ENCODE peak calls at places on chromosome 13, in nine cellular contexts. Y is NCI-H1436; H is lower lobe of right lung; N is cerebellar cortex; L is GM23338; I is HS-27A; V is transverse colon; G is HT1080; P is stimulated activated naive CD8-positive, alpha-beta T cell treated with anti-CD3 and anti-CD28 coated beads, Interleukin-15, Interleukin-2, amounts not matched to agents 100 U/mL and 50 U/mL, for 24 hours. Z is an unnamed sample.
A peak's percentile ranks its signal among the peaks of the same experiment; 100 is the strongest.

GRCh38 chr13:74794147-74794546 is 659.9 kb upstream of the KLF12 start:
- DNase-seq in P (no peak), Y (no peak), H (no peak), N (no peak), G (peak; percentile 57), I (no peak), L (no peak), V (no peak), Z (no peak)

GRCh38 chr13:61695147-61695546 is 279.5 kb upstream of the PCDH20 start:
- DNase-seq in N (no peak), P (no peak), V (no peak), G (peak; percentile 74), I (no peak), L (no peak), H (no peak), Y (no peak), Z (no peak)

GRCh38 chr13:34349091-34349722 is 531.3 kb downstream of the RFC3 start:
- DNase-seq in I (peak; percentile 78), H (no peak), P (no peak), Y (no peak), G (peak; percentile 92), N (no peak), V (peak; percentile 25), L (no peak), Z (peak; percentile 42)

GRCh38 chr13:99617474-99618255 is 116.4 kb downstream of the TM9SF2 start:
- DNase-seq in L (peak; percentile 89), Y (no peak), G (peak; percentile 51), P (peak; percentile 18), I (no peak), V (peak; percentile 21), H (no peak), N (peak; percentile 77), Z (no peak)

GRCh38 chr13:46179576-46180368 is 2.2 kb downstream of the LCP1 start:
- DNase-seq in N (no peak), I (no peak), L (no peak), G (no peak), Y (no peak), V (peak; percentile 70), H (peak; percentile 75), P (peak; percentile 79), Z (no peak)

GRCh38 chr13:50104493-50104892 is 89.2 kb downstream of the KCNRG start:
- DNase-seq in L (peak; percentile 17), G (no peak), I (no peak), P (no peak), Y (no peak), H (no peak), V (no peak), N (no peak), Z (no peak)

GRCh38 chr13:83498045-83498444 is 384.2 kb downstream of the SLITRK1 start:
- DNase-seq in P (no peak), G (no peak), H (no peak), V (no peak), L (no peak), Y (no peak), N (no peak), I (no peak), Z (no peak)

GRCh38 chr13:59111711-59112110 is 1052.0 kb downstream of the DIAPH3 start:
- DNase-seq in N (no peak), G (peak; percentile 72), L (no peak), Y (no peak), P (no peak), V (no peak), H (no peak), I (peak; percentile 51), Z (no peak)

GRCh38 chr13:46578590-46578975 is 25.6 kb downstream of the LRCH1 start:
- DNase-seq in L (no peak), H (no peak), P (peak; percentile 32), Y (no peak), N (no peak), G (no peak), I (no peak), V (no peak), Z (no peak)

GRCh38 chr13:47241446-47241845 is 344.6 kb upstream of the HTR2A start:
- DNase-seq in L (peak; percentile 24), H (no peak), V (no peak), I (no peak), G (no peak), Y (no peak), N (no peak), P (no peak), Z (no peak)

GRCh38 chr13:73757471-73758233 is 376.6 kb downstream of the KLF12 start:
- DNase-seq in N (no peak), I (no peak), P (no peak), G (no peak), Y (no peak), H (no peak), L (no peak), V (no peak), Z (no peak)

GRCh38 chr13:100881291-100881864 is 206.8 kb upstream of the TMTC4 start:
- DNase-seq in V (no peak), L (no peak), H (no peak), I (no peak), N (no peak), P (no peak), G (no peak), Y (no peak), Z (no peak)

GRCh38 chr13:73715114-73715909 is 418.9 kb downstream of the KLF12 start:
- DNase-seq in G (no peak), N (no peak), Y (no peak), L (no peak), P (peak; percentile 16), H (peak; percentile 66), I (no peak), V (no peak), Z (no peak)

GRCh38 chr13:98500963-98501421 is 75.9 kb downstream of the STK24 start:
- DNase-seq in H (no peak), V (no peak), L (no peak), G (no peak), N (no peak), Y (no peak), P (no peak), I (no peak), Z (no peak)

GRCh38 chr13:30020726-30021312 is 170.4 kb upstream of the UBL3 start:
- DNase-seq in H (no peak), G (peak; percentile 44), P (no peak), L (no peak), V (no peak), Y (no peak), N (no peak), I (no peak), Z (no peak)

GRCh38 chr13:75339635-75340374 is 142.2 kb downstream of the TBC1D4 start:
- DNase-seq in Y (no peak), V (no peak), H (no peak), I (no peak), L (no peak), P (no peak), N (no peak), G (no peak), Z (no peak)

GRCh38 chr13:114149774-114150740 is 17.6 kb upstream of the RASA3 start:
- DNase-seq in G (no peak), Y (no peak), L (no peak), V (no peak), N (no peak), H (no peak), P (peak; percentile 11), I (no peak), Z (no peak)

GRCh38 chr13:35812730-35813129 is 318.5 kb downstream of the DCLK1 start:
- DNase-seq in I (no peak), P (no peak), H (no peak), Y (no peak), G (no peak), N (no peak), V (no peak), L (no peak), Z (no peak)

GRCh38 chr13:32829676-32830091 is 186.5 kb upstream of the KL start:
- DNase-seq in I (no peak), G (peak; percentile 83), L (no peak), P (no peak), H (no peak), N (no peak), V (no peak), Y (no peak), Z (no peak)

GRCh38 chr13:40191186-40191980 is 475.1 kb downstream of the FOXO1 start:
- DNase-seq in P (no peak), H (no peak), I (no peak), N (no peak), G (no peak), Y (no peak), V (no peak), L (no peak), Z (no peak)